ENCODE peak calls at places on chromosomes 4 and X, in eight cellular contexts. One of them, this sample, is unnamed. For H3K4me1 and H3K9me3, the result is how much of the 10 kb centered on the place peaks cover.

GRCh38 chrX:9562851-9563250 is 98.0 kb downstream of the TBL1X start:
- DNase-seq in mammary epithelial cell: peak
- DNase-seq in CD4-positive, alpha-beta memory T cell: no peak
- DNase-seq in lower lobe of right lung: no peak
- DNase-seq in fibroblast of lung: peak
- DNase-seq in naive thymus-derived CD4-positive, alpha-beta T cell: no peak
- DNase-seq in spleen: no peak
- DNase-seq in CD8-positive, alpha-beta T cell: no peak
- DNase-seq in this sample: peak

GRCh38 chr4:179307297-179308136 is 1865.3 kb upstream of the AGA start:
- DNase-seq in lower lobe of right lung: no peak
- DNase-seq in naive thymus-derived CD4-positive, alpha-beta T cell: no peak
- DNase-seq in CD8-positive, alpha-beta T cell: no peak
- DNase-seq in fibroblast of lung: peak
- DNase-seq in mammary epithelial cell: peak
- DNase-seq in CD4-positive, alpha-beta memory T cell: peak
- DNase-seq in spleen: no peak
- DNase-seq in this sample: peak

GRCh38 chrX:63613531-63614028 is 171.4 kb downstream of the ARHGEF9 start:
- DNase-seq in lower lobe of right lung: no peak
- DNase-seq in fibroblast of lung: no peak
- DNase-seq in spleen: no peak
- DNase-seq in CD8-positive, alpha-beta T cell: no peak
- DNase-seq in CD4-positive, alpha-beta memory T cell: no peak
- DNase-seq in mammary epithelial cell: no peak
- DNase-seq in naive thymus-derived CD4-positive, alpha-beta T cell: no peak
- DNase-seq in this sample: no peak

GRCh38 chrX:129015381-129015780 is 507.9 kb downstream of the SMARCA1 start:
- DNase-seq in mammary epithelial cell: no peak
- DNase-seq in CD8-positive, alpha-beta T cell: no peak
- DNase-seq in lower lobe of right lung: no peak
- DNase-seq in naive thymus-derived CD4-positive, alpha-beta T cell: no peak
- DNase-seq in CD4-positive, alpha-beta memory T cell: no peak
- DNase-seq in fibroblast of lung: no peak
- DNase-seq in spleen: no peak
- DNase-seq in this sample: peak

GRCh38 chr4:136811496-136812077 is 720.7 kb downstream of the PCDH18 start:
- DNase-seq in fibroblast of lung: no peak
- DNase-seq in naive thymus-derived CD4-positive, alpha-beta T cell: no peak
- DNase-seq in lower lobe of right lung: no peak
- DNase-seq in CD8-positive, alpha-beta T cell: no peak
- DNase-seq in mammary epithelial cell: no peak
- DNase-seq in spleen: no peak
- DNase-seq in CD4-positive, alpha-beta memory T cell: no peak
- DNase-seq in this sample: no peak

GRCh38 chr4:153622778-153623240 is 61.3 kb upstream of the TLR2 start:
- DNase-seq in CD4-positive, alpha-beta memory T cell: no peak
- DNase-seq in naive thymus-derived CD4-positive, alpha-beta T cell: no peak
- DNase-seq in CD8-positive, alpha-beta T cell: no peak
- DNase-seq in mammary epithelial cell: no peak
- DNase-seq in lower lobe of right lung: no peak
- DNase-seq in spleen: no peak
- DNase-seq in fibroblast of lung: no peak
- DNase-seq in this sample: no peak

GRCh38 chr4:24603343-24603742 is 19.0 kb upstream of the DHX15 start:
- DNase-seq in fibroblast of lung: no peak
- DNase-seq in naive thymus-derived CD4-positive, alpha-beta T cell: no peak
- DNase-seq in spleen: no peak
- DNase-seq in lower lobe of right lung: no peak
- DNase-seq in CD4-positive, alpha-beta memory T cell: no peak
- DNase-seq in mammary epithelial cell: no peak
- DNase-seq in CD8-positive, alpha-beta T cell: no peak
- DNase-seq in this sample: peak

GRCh38 chr4:133719098-133719497 is 482.5 kb downstream of the PABPC4L start:
- DNase-seq in CD8-positive, alpha-beta T cell: no peak
- DNase-seq in CD4-positive, alpha-beta memory T cell: no peak
- DNase-seq in naive thymus-derived CD4-positive, alpha-beta T cell: no peak
- DNase-seq in spleen: no peak
- DNase-seq in fibroblast of lung: no peak
- DNase-seq in lower lobe of right lung: no peak
- DNase-seq in mammary epithelial cell: no peak
- DNase-seq in this sample: no peak

GRCh38 chr4:2837904-2838496 is 5.6 kb upstream of the ADD1 start:
- DNase-seq in lower lobe of right lung: peak
- DNase-seq in CD8-positive, alpha-beta T cell: peak
- DNase-seq in naive thymus-derived CD4-positive, alpha-beta T cell: peak
- DNase-seq in mammary epithelial cell: no peak
- DNase-seq in spleen: peak
- DNase-seq in CD4-positive, alpha-beta memory T cell: peak
- DNase-seq in fibroblast of lung: peak
- DNase-seq in this sample: no peak

GRCh38 chrX:68504237-68504636 is 5.4 kb downstream of the YIPF6 start:
- DNase-seq in naive thymus-derived CD4-positive, alpha-beta T cell: no peak
- DNase-seq in fibroblast of lung: peak
- DNase-seq in lower lobe of right lung: no peak
- DNase-seq in CD8-positive, alpha-beta T cell: no peak
- DNase-seq in CD4-positive, alpha-beta memory T cell: peak
- DNase-seq in mammary epithelial cell: peak
- DNase-seq in spleen: no peak
- DNase-seq in this sample: no peak

GRCh38 chrX:11665144-11666040 is at the start of gene ARHGAP6:
- DNase-seq in lower lobe of right lung: peak
- DNase-seq in spleen: no peak
- DNase-seq in fibroblast of lung: peak
- DNase-seq in CD8-positive, alpha-beta T cell: no peak
- DNase-seq in CD4-positive, alpha-beta memory T cell: no peak
- DNase-seq in naive thymus-derived CD4-positive, alpha-beta T cell: no peak
- DNase-seq in mammary epithelial cell: peak
- DNase-seq in this sample: peak

GRCh38 chrX:150848914-150849365 is 49.5 kb downstream of the CD99L2 start:
- DNase-seq in CD4-positive, alpha-beta memory T cell: no peak
- DNase-seq in spleen: no peak
- DNase-seq in fibroblast of lung: no peak
- DNase-seq in naive thymus-derived CD4-positive, alpha-beta T cell: no peak
- DNase-seq in mammary epithelial cell: peak
- DNase-seq in lower lobe of right lung: peak
- DNase-seq in CD8-positive, alpha-beta T cell: no peak
- DNase-seq in this sample: peak

GRCh38 chr4:69524708-69525107 is 29.0 kb upstream of the UGT2B4 start:
- DNase-seq in lower lobe of right lung: no peak
- DNase-seq in CD8-positive, alpha-beta T cell: no peak
- DNase-seq in mammary epithelial cell: no peak
- DNase-seq in fibroblast of lung: peak
- DNase-seq in naive thymus-derived CD4-positive, alpha-beta T cell: no peak
- DNase-seq in CD4-positive, alpha-beta memory T cell: no peak
- DNase-seq in spleen: no peak
- DNase-seq in this sample: peak

GRCh38 chr4:89306486-89307184 is 965 bp downstream of the GPRIN3 start:
- DNase-seq in CD8-positive, alpha-beta T cell: no peak
- DNase-seq in spleen: no peak
- DNase-seq in naive thymus-derived CD4-positive, alpha-beta T cell: peak
- DNase-seq in CD4-positive, alpha-beta memory T cell: peak
- DNase-seq in mammary epithelial cell: no peak
- DNase-seq in lower lobe of right lung: no peak
- DNase-seq in fibroblast of lung: no peak
- DNase-seq in this sample: no peak

GRCh38 chr4:3648195-3648594 is 116.0 kb upstream of the LRPAP1 start:
- DNase-seq in lower lobe of right lung: no peak
- DNase-seq in CD4-positive, alpha-beta memory T cell: no peak
- DNase-seq in mammary epithelial cell: no peak
- DNase-seq in spleen: no peak
- DNase-seq in fibroblast of lung: no peak
- DNase-seq in naive thymus-derived CD4-positive, alpha-beta T cell: no peak
- DNase-seq in CD8-positive, alpha-beta T cell: no peak
- DNase-seq in this sample: no peak

GRCh38 chr4:112517067-112517588 is 1.1 kb upstream of the NEUROG2 start:
- DNase-seq in naive thymus-derived CD4-positive, alpha-beta T cell: no peak
- DNase-seq in CD8-positive, alpha-beta T cell: no peak
- DNase-seq in lower lobe of right lung: no peak
- DNase-seq in spleen: no peak
- DNase-seq in mammary epithelial cell: no peak
- DNase-seq in CD4-positive, alpha-beta memory T cell: no peak
- DNase-seq in fibroblast of lung: no peak
- DNase-seq in this sample: no peak

GRCh38 chr4:18248611-18249010 is 227.1 kb upstream of the LCORL start:
- DNase-seq in fibroblast of lung: no peak
- DNase-seq in lower lobe of right lung: no peak
- DNase-seq in CD8-positive, alpha-beta T cell: no peak
- DNase-seq in spleen: no peak
- DNase-seq in naive thymus-derived CD4-positive, alpha-beta T cell: no peak
- DNase-seq in CD4-positive, alpha-beta memory T cell: no peak
- DNase-seq in mammary epithelial cell: no peak
- DNase-seq in this sample: no peak
- H3K4me1 ChIP-seq in fibroblast of lung: under half
- H3K4me1 ChIP-seq in lower lobe of right lung: under half
- H3K4me1 ChIP-seq in CD8-positive, alpha-beta T cell: under half
- H3K4me1 ChIP-seq in spleen: under half
- H3K4me1 ChIP-seq in naive thymus-derived CD4-positive, alpha-beta T cell: under half
- H3K4me1 ChIP-seq in CD4-positive, alpha-beta memory T cell: under half
- H3K4me1 ChIP-seq in mammary epithelial cell: under half
- H3K4me1 ChIP-seq in this sample: under half

GRCh38 chr4:118760092-118760491 is 74.9 kb downstream of the METTL14 start:
- DNase-seq in spleen: no peak
- DNase-seq in CD8-positive, alpha-beta T cell: no peak
- DNase-seq in mammary epithelial cell: no peak
- DNase-seq in naive thymus-derived CD4-positive, alpha-beta T cell: no peak
- DNase-seq in CD4-positive, alpha-beta memory T cell: no peak
- DNase-seq in lower lobe of right lung: no peak
- DNase-seq in fibroblast of lung: no peak
- DNase-seq in this sample: no peak
- H3K27ac ChIP-seq in spleen: peak
- H3K27ac ChIP-seq in CD8-positive, alpha-beta T cell: no peak
- H3K27ac ChIP-seq in mammary epithelial cell: no peak
- H3K27ac ChIP-seq in naive thymus-derived CD4-positive, alpha-beta T cell: no peak
- H3K27ac ChIP-seq in CD4-positive, alpha-beta memory T cell: no peak
- H3K27ac ChIP-seq in lower lobe of right lung: no peak
- H3K27ac ChIP-seq in fibroblast of lung: no peak
- H3K27ac ChIP-seq in this sample: no peak

GRCh38 chr4:18194278-18194677 is 172.7 kb upstream of the LCORL start:
- DNase-seq in CD4-positive, alpha-beta memory T cell: no peak
- DNase-seq in fibroblast of lung: no peak
- DNase-seq in CD8-positive, alpha-beta T cell: no peak
- DNase-seq in spleen: no peak
- DNase-seq in lower lobe of right lung: no peak
- DNase-seq in mammary epithelial cell: no peak
- DNase-seq in naive thymus-derived CD4-positive, alpha-beta T cell: no peak
- DNase-seq in this sample: no peak

GRCh38 chr4:18198653-18199052 is 177.1 kb upstream of the LCORL start:
- DNase-seq in spleen: no peak
- DNase-seq in mammary epithelial cell: no peak
- DNase-seq in lower lobe of right lung: no peak
- DNase-seq in CD8-positive, alpha-beta T cell: no peak
- DNase-seq in CD4-positive, alpha-beta memory T cell: no peak
- DNase-seq in fibroblast of lung: no peak
- DNase-seq in naive thymus-derived CD4-positive, alpha-beta T cell: no peak
- DNase-seq in this sample: no peak

GRCh38 chr4:18197467-18197866 is 175.9 kb upstream of the LCORL start:
- DNase-seq in mammary epithelial cell: no peak
- DNase-seq in spleen: no peak
- DNase-seq in CD4-positive, alpha-beta memory T cell: no peak
- DNase-seq in fibroblast of lung: no peak
- DNase-seq in lower lobe of right lung: no peak
- DNase-seq in CD8-positive, alpha-beta T cell: no peak
- DNase-seq in naive thymus-derived CD4-positive, alpha-beta T cell: no peak
- DNase-seq in this sample: no peak

GRCh38 chr4:18192901-18193300 is 171.3 kb upstream of the LCORL start:
- DNase-seq in CD4-positive, alpha-beta memory T cell: no peak
- DNase-seq in mammary epithelial cell: no peak
- DNase-seq in naive thymus-derived CD4-positive, alpha-beta T cell: no peak
- DNase-seq in lower lobe of right lung: no peak
- DNase-seq in CD8-positive, alpha-beta T cell: no peak
- DNase-seq in fibroblast of lung: no peak
- DNase-seq in spleen: no peak
- DNase-seq in this sample: no peak
- H3K9me3 ChIP-seq in CD4-positive, alpha-beta memory T cell: under half
- H3K9me3 ChIP-seq in mammary epithelial cell: under half
- H3K9me3 ChIP-seq in naive thymus-derived CD4-positive, alpha-beta T cell: under half
- H3K9me3 ChIP-seq in lower lobe of right lung: under half
- H3K9me3 ChIP-seq in CD8-positive, alpha-beta T cell: under half
- H3K9me3 ChIP-seq in fibroblast of lung: under half
- H3K9me3 ChIP-seq in spleen: under half
- H3K9me3 ChIP-seq in this sample: under half

GRCh38 chr4:1174941-1175634 is 2.7 kb upstream of the SPON2 start:
- DNase-seq in CD4-positive, alpha-beta memory T cell: no peak
- DNase-seq in fibroblast of lung: no peak
- DNase-seq in mammary epithelial cell: no peak
- DNase-seq in lower lobe of right lung: no peak
- DNase-seq in spleen: no peak
- DNase-seq in CD8-positive, alpha-beta T cell: no peak
- DNase-seq in naive thymus-derived CD4-positive, alpha-beta T cell: no peak
- DNase-seq in this sample: no peak

GRCh38 chr4:1170805-1171305 is 1.5 kb downstream of the SPON2 start:
- DNase-seq in lower lobe of right lung: no peak
- DNase-seq in CD8-positive, alpha-beta T cell: no peak
- DNase-seq in spleen: peak
- DNase-seq in fibroblast of lung: no peak
- DNase-seq in mammary epithelial cell: no peak
- DNase-seq in CD4-positive, alpha-beta memory T cell: no peak
- DNase-seq in naive thymus-derived CD4-positive, alpha-beta T cell: no peak
- DNase-seq in this sample: no peak

GRCh38 chr4:1172228-1172851 is at the start of gene SPON2:
- DNase-seq in CD4-positive, alpha-beta memory T cell: no peak
- DNase-seq in CD8-positive, alpha-beta T cell: no peak
- DNase-seq in spleen: peak
- DNase-seq in mammary epithelial cell: no peak
- DNase-seq in fibroblast of lung: peak
- DNase-seq in lower lobe of right lung: no peak
- DNase-seq in naive thymus-derived CD4-positive, alpha-beta T cell: no peak
- DNase-seq in this sample: peak

GRCh38 chr4:1171306-1172227 is 816 bp downstream of the SPON2 start:
- DNase-seq in mammary epithelial cell: no peak
- DNase-seq in fibroblast of lung: no peak
- DNase-seq in naive thymus-derived CD4-positive, alpha-beta T cell: peak
- DNase-seq in lower lobe of right lung: no peak
- DNase-seq in CD8-positive, alpha-beta T cell: peak
- DNase-seq in spleen: peak
- DNase-seq in CD4-positive, alpha-beta memory T cell: peak
- DNase-seq in this sample: peak

DNA sequence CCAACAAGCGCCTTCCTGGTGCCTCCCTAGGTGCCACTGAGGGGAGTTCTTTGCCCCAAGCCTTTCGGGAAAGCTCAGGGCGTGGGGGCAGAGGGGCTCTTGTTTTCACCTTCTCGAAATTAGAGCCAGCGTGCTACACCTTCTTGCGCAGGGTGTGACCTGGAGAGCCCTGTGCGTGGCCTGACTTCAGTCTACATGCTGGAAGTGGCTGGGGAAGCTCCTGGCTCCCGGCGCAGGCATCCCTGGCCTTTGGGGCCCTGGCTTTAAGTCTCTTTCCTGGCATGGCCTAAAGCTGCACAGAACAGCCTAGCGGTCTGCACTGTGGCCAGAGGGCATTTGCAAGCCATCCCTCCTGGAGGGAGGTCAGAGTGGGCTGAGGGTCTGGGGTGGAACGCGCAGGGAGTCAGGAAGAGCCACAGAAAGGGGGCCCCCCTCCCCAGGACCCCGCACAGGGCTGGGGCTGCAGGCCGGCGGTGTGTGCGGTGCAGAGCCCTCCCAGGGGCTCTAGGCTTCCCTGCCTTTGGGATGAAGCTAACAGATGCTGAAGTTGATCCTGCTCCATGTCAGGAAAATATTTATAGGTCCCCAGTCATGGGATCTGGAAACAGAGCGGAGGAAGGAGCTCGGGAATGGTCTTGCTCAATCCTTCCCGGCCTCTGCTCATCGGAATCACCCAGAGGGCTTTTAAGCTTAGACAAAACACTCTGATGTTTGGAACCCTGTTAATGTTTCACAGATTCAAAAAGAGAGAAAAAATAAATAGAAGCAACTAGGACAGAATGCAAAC is 781 bp upstream of the SPON2 start:
- DNase-seq in lower lobe of right lung: no peak
- DNase-seq in naive thymus-derived CD4-positive, alpha-beta T cell: no peak
- DNase-seq in CD8-positive, alpha-beta T cell: no peak
- DNase-seq in fibroblast of lung: no peak
- DNase-seq in CD4-positive, alpha-beta memory T cell: no peak
- DNase-seq in spleen: no peak
- DNase-seq in mammary epithelial cell: no peak
- DNase-seq in this sample: no peak
- H3K4me1 ChIP-seq in lower lobe of right lung: under half
- H3K4me1 ChIP-seq in naive thymus-derived CD4-positive, alpha-beta T cell: under half
- H3K4me1 ChIP-seq in CD8-positive, alpha-beta T cell: under half
- H3K4me1 ChIP-seq in fibroblast of lung: under half
- H3K4me1 ChIP-seq in CD4-positive, alpha-beta memory T cell: under half
- H3K4me1 ChIP-seq in spleen: under half
- H3K4me1 ChIP-seq in mammary epithelial cell: under half
- H3K4me1 ChIP-seq in this sample: under half